ENCODE peak calls at places on chromosome 17, in four cellular contexts. O, P, F and E are unnamed samples.
A peak's percentile ranks its signal among the peaks of the same experiment; 100 is the strongest.

GRCh38 chr17:50129303-50129945 is 536 bp downstream of the SAMD14 start:
- DNase-seq in P (no peak), O (no peak), F (no peak), E (peak; percentile 77)

GRCh38 chr17:40314557-40314953 is 5.6 kb downstream of the RARA start:
- DNase-seq in P (peak; percentile 83), O (no peak), F (no peak), E (no peak)

GRCh38 chr17:31458829-31459228 is 67.4 kb downstream of the RAB11FIP4 start:
- DNase-seq in P (no peak), O (no peak), F (no peak), E (no peak)

GRCh38 chr17:57260325-57261083 is 4.2 kb downstream of the MSI2 start:
- DNase-seq in F (no peak), P (no peak), O (no peak), E (no peak)

GRCh38 chr17:27640790-27641189 is 9.8 kb downstream of the LGALS9 start:
- DNase-seq in F (no peak), P (no peak), O (no peak), E (no peak)

GRCh38 chr17:1091885-1092284 is 87.9 kb downstream of the ABR start:
- DNase-seq in O (no peak), F (no peak), P (no peak), E (no peak)

GRCh38 chr17:61335105-61335844 is 64.4 kb upstream of the TBX2 start:
- DNase-seq in O (no peak), F (no peak), P (no peak), E (no peak)

GRCh38 chr17:35345926-35346771 is 27.3 kb downstream of the SLFN11 start:
- DNase-seq in P (peak; percentile 79), O (no peak), F (no peak), E (no peak)

GRCh38 chr17:33725675-33726271 is 432.7 kb upstream of the ASIC2 start:
- DNase-seq in P (peak; percentile 16), O (no peak), F (no peak), E (no peak)

GRCh38 chr17:43341705-43342600 is 56.8 kb upstream of the ARL4D start:
- DNase-seq in O (no peak), F (no peak), P (no peak), E (no peak)

GRCh38 chr17:58059141-58059540 is 24.1 kb upstream of the DYNLL2 start:
- DNase-seq in O (no peak), P (no peak), F (no peak), E (no peak)

GRCh38 chr17:35244345-35245195 is 1.7 kb downstream of the SLFN5 start:
- DNase-seq in O (no peak), P (peak; percentile 65), F (no peak), E (no peak)

GRCh38 chr17:43663383-43663782 is 1.7 kb upstream of the MEOX1 start:
- DNase-seq in F (no peak), P (no peak), O (no peak), E (no peak)

GRCh38 chr17:81517009-81517338 is 4.4 kb upstream of the ACTG1 start:
- DNase-seq in F (no peak), P (no peak), O (no peak), E (no peak)

GRCh38 chr17:17959520-17960361 is 12.5 kb downstream of the TOM1L2 start:
- DNase-seq in F (no peak), P (no peak), O (peak; percentile 68), E (no peak)

GRCh38 chr17:55409030-55409800 is 12.4 kb downstream of the MMD start:
- DNase-seq in P (no peak), F (no peak), O (no peak), E (no peak)

GRCh38 chr17:82217530-82218204 is 5.0 kb upstream of the CCDC57 start:
- DNase-seq in O (no peak), P (peak; percentile 60), F (no peak), E (no peak)

GRCh38 chr17:3740611-3741073 is 16.9 kb downstream of the HASPIN start:
- DNase-seq in O (no peak), F (no peak), P (no peak), E (no peak)

GRCh38 chr17:36920032-36921000 is 17.0 kb upstream of the LHX1 start:
- DNase-seq in F (no peak), P (no peak), O (no peak), E (no peak)

GRCh38 chr17:2735896-2736295 is 13.6 kb downstream of the CCDC92B start:
- DNase-seq in P (no peak), F (no peak), O (no peak), E (no peak)

GRCh38 chr17:27247071-27247957 is 46.6 kb upstream of the WSB1 start:
- DNase-seq in O (no peak), P (peak; percentile 61), F (no peak), E (no peak)

GRCh38 chr17:29664743-29665479 is 42.2 kb upstream of the CORO6 start:
- DNase-seq in F (no peak), O (no peak), P (no peak), E (no peak)

GRCh38 chr17:83057793-83058477 is 21.5 kb upstream of the METRNL start:
- DNase-seq in P (peak; percentile 81), O (no peak), F (no peak), E (no peak)

GRCh38 chr17:1710807-1711553 is 803 bp upstream of the TLCD2 start:
- DNase-seq in F (no peak), P (no peak), O (no peak), E (no peak)

GRCh38 chr17:71118039-71118438 is 948.7 kb downstream of the KCNJ2 start:
- DNase-seq in P (no peak), F (no peak), O (no peak), E (no peak)

GRCh38 chr17:40437095-40437732 is 6.0 kb upstream of the IGFBP4 start:
- DNase-seq in O (no peak), P (no peak), F (no peak), E (no peak)

GRCh38 chr17:42270175-42270545 is 6.0 kb downstream of the STAT5B start:
- DNase-seq in O (no peak), F (no peak), P (no peak), E (no peak)

GRCh38 chr17:29581583-29582253 is 7.7 kb downstream of the GIT1 start:
- DNase-seq in F (no peak), O (no peak), P (peak; percentile 14), E (no peak)

GRCh38 chr17:33521784-33522183 is 228.7 kb upstream of the ASIC2 start:
- DNase-seq in O (no peak), P (no peak), F (no peak), E (no peak)

GRCh38 chr17:80361495-80362220 is 53.3 kb upstream of the ENDOV start:
- DNase-seq in F (no peak), O (no peak), P (no peak), E (peak; percentile 56)

GRCh38 chr17:18968945-18969887 is 17.3 kb downstream of the SLC5A10 start:
- DNase-seq in F (no peak), P (no peak), O (no peak), E (no peak)

GRCh38 chr17:79791354-79792123 is 5.3 kb downstream of the CBX8 start:
- DNase-seq in P (no peak), O (no peak), F (no peak), E (no peak)

GRCh38 chr17:40560592-40561293 is 4.5 kb downstream of the CCR7 start:
- DNase-seq in F (peak; percentile 7), O (peak; percentile 96), P (no peak), E (no peak)

GRCh38 chr17:9324864-9325263 is 250.8 kb downstream of the STX8 start:
- DNase-seq in P (no peak), F (no peak), O (no peak), E (no peak)
- TF ChIP-seq CTCF in P (no peak), F (no peak), O (no peak), E (no peak)

GRCh38 chr17:74780443-74781238 is 4.5 kb upstream of the NAT9 start:
- DNase-seq in P (no peak), O (no peak), F (no peak), E (no peak)
- TF ChIP-seq CTCF in P (peak; percentile 38), O (peak; percentile 51), F (no peak), E (peak; percentile 59)

DNA sequence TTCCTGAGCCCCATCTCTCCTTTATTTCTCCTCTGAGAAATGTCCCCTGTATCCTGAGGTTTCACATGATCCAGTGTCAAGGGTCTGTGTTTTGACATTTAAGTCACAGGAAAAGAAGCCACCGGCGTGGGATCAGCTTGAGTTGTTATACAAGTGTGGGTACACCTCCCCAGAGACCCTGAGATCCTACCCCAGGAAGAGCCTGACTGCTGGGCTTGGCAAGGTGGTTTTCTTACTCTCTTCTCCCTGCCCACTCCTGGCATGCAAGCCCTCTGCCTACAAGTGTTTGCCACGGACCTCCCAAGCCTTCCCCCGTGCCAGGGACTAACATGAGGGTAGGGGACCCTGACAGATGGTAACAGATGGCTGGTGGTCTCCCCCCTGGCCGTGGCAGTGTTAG is 2.8 kb upstream of the ARHGAP27 start:
- DNase-seq in P (no peak), O (no peak), F (no peak), E (no peak)
- TF ChIP-seq CTCF in P (no peak), O (no peak), F (no peak), E (no peak)

DNA sequence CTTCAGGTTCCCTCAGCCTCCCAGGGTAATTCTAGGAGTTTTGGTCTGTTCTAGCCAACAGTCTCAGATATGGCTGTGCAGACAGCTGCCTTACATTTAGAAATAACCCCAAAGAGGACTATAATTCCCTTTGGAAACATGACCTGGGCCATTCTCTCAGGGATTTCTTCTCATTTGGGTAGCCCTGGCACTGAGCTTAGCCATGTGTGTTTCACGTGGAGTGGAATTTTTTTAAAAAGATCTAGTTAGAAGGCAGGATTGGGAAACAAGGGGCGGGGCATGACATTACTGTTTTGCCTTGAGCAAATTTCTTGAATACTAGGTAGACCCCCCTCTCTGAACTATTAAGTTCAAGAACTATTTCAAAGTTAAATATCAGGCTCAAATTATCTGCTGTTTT is 29.6 kb upstream of the MRC2 start:
- DNase-seq in P (no peak), O (no peak), F (no peak), E (no peak)
- TF ChIP-seq CTCF in P (no peak), O (no peak), F (no peak), E (no peak)

GRCh38 chr17:66021757-66022156 is 170.2 kb downstream of the CEP112 start:
- DNase-seq in F (no peak), O (no peak), P (no peak), E (no peak)
- TF ChIP-seq CTCF in F (no peak), O (no peak), P (no peak), E (no peak)

DNA sequence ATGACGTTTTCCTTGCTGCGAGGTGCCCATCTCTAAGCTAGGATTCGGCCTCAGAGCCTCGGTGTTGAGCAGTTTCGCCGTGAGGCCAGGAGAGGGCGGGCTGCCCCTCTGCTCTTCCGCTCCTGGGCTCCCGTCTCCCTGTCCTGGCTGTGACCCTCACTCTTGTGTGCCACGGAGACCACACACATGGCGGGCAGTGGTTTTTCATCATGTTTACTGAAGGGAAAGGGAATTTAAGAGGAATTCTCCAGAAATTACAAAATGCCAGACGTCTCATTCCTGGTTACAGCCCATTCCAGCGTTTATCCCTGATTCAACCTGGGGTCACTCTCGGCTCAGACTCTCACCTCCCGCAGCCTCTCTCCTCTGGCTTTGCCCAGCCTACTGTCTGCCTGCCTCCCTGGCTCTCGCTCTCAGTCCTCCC is 96.8 kb upstream of the ELAC2 start:
- DNase-seq in O (no peak), F (peak; percentile 49), P (peak; percentile 19), E (peak; percentile 45)
- TF ChIP-seq CTCF in O (peak; percentile 61), F (peak; percentile 71), P (peak; percentile 79), E (peak; percentile 52)

GRCh38 chr17:21564262-21564661 is 128.1 kb upstream of the KCNJ18 start:
- DNase-seq in P (no peak), O (no peak), F (no peak), E (no peak)
- TF ChIP-seq CTCF in P (no peak), O (no peak), F (no peak), E (no peak)